ENCODE peak calls at places on chromosome 1, in four cellular contexts. B is astrocyte, W is HCT116, Z is neuronal stem cell. Y is an unnamed sample.

GRCh38 chr1:111666828-111667227 is 47.2 kb downstream of the RAP1A start:
- DNase-seq in B (no peak), Z (no peak), W (no peak), Y (no peak)

GRCh38 chr1:50989694-50990093 is 19.6 kb downstream of the CDKN2C start:
- DNase-seq in W (no peak), B (no peak), Z (no peak), Y (no peak)

GRCh38 chr1:229254910-229255541 is 15.9 kb upstream of the RAB4A start:
- DNase-seq in B (no peak), Z (no peak), W (no peak), Y (no peak)

GRCh38 chr1:89221341-89221740 is 22.6 kb upstream of the GBP4 start:
- DNase-seq in W (no peak), B (no peak), Z (no peak), Y (peak)

GRCh38 chr1:24108334-24109165 is 3.4 kb downstream of the MYOM3 start:
- DNase-seq in B (peak), Z (no peak), W (peak), Y (peak)

GRCh38 chr1:186440584-186440983 is 20.3 kb downstream of the PDC start:
- DNase-seq in Z (no peak), W (no peak), B (peak), Y (peak)

GRCh38 chr1:19863804-19864203 is 18.4 kb upstream of the OTUD3 start:
- DNase-seq in Z (no peak), W (no peak), B (peak), Y (no peak)

GRCh38 chr1:199404976-199405375 is 622.5 kb upstream of the NR5A2 start:
- DNase-seq in B (peak), W (no peak), Z (no peak), Y (no peak)

GRCh38 chr1:174262747-174263241 is 103.5 kb downstream of the RABGAP1L start:
- DNase-seq in W (peak), Z (peak), B (peak), Y (no peak)

GRCh38 chr1:224928906-224929305 is 569 bp upstream of the DNAH14 start:
- DNase-seq in Z (no peak), W (no peak), B (no peak), Y (no peak)

GRCh38 chr1:30984991-30985503 is 76.5 kb upstream of the SDC3 start:
- DNase-seq in B (no peak), Z (no peak), W (no peak), Y (no peak)

GRCh38 chr1:170309389-170310013 is 163.7 kb downstream of the NTMT2 start:
- DNase-seq in W (no peak), B (peak), Z (no peak), Y (no peak)

GRCh38 chr1:170305777-170306299 is 160.1 kb downstream of the NTMT2 start:
- DNase-seq in W (no peak), B (no peak), Z (no peak), Y (no peak)

GRCh38 chr1:170310014-170310405 is 164.3 kb downstream of the NTMT2 start:
- DNase-seq in W (no peak), Z (no peak), B (no peak), Y (no peak)

GRCh38 chr1:170306948-170307347 is 161.2 kb downstream of the NTMT2 start:
- DNase-seq in W (no peak), B (no peak), Z (no peak), Y (no peak)

GRCh38 chr1:170307426-170307825 is 161.7 kb downstream of the NTMT2 start:
- DNase-seq in B (no peak), Z (no peak), W (no peak), Y (no peak)
- H2AFZ ChIP-seq in B (no peak), Z (no peak), W (no peak), Y (no peak)

DNA sequence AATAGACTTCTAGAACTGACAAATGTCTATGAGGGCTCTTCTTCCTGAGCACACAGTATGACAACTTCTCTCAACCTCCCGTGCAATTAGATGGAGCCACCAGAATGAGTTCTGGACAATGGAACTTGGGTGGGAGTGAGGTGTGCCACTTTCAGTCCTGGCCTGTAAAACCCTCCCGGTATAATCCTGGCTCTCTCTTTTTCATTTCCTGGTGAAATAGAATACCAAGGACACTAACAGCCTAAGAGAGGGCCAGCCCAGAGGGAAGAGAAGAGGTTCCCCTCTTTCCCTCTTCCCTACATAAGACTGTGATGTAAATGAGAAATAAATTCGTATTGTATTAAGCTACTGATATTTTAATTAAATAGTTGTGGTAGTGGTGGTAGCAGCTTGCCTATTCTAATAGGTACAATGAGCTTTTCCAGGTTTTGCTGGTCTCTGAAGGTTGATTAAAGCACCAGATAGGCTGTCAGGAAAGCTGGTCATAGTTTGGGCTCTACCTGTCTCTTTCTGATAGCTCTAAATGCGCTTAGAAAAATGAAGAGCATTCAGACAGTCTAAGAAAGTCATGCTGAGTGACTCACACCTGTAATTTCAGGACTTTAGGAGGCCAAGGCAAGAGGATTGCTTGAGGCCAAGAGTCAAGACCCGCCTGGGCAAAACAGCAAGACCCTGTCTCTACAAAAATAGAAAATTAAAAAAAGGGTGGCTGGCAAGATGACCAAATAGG is 108.6 kb upstream of the ZNF644 start:
- DNase-seq in W (no peak), Z (no peak), B (no peak), Y (no peak)
- H3K4me2 ChIP-seq in W (no peak), Z (no peak), B (no peak), Y (no peak)

DNA sequence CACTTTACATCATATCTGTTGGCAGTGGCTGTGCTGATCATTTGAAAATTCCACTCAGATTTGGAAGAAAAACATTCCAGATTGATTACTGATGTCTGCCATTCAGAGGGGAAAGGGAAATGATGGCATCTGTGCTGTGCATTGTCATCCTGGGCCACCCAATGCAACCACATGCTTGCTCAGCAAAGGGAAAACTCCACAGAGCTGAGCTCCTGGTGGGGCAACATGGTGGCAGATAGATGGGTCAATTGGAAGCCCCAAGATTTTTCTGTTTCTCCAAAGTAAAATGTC is 11.8 kb downstream of the OXCT2 start:
- DNase-seq in B (no peak), W (no peak), Z (no peak), Y (no peak)
- H3K27ac ChIP-seq in B (no peak), W (no peak), Z (no peak), Y (no peak)

GRCh38 chr1:116123837-116124533 is 12.8 kb downstream of the MAB21L3 start:
- DNase-seq in Z (no peak), B (no peak), W (no peak), Y (no peak)
- H2AFZ ChIP-seq in Z (no peak), B (no peak), W (no peak), Y (no peak)

GRCh38 chr1:226696552-226696951 is 42.5 kb downstream of the ITPKB start:
- DNase-seq in B (no peak), W (no peak), Z (no peak), Y (no peak)
- H3K4me2 ChIP-seq in B (peak), W (peak), Z (no peak), Y (no peak)

Y was measured in PC-9.